ENCODE peak calls at places on chromosomes 12 and 14, in four cellular contexts. E is COR-L47; O is iPS DF 6.9; M is CD8-positive, alpha-beta memory T cell. P is an unnamed sample.

GRCh38 chr12:3086729-3087323 is 9.6 kb downstream of the TSPAN9 start:
- DNase-seq in M (no peak), O (no peak), E (no peak), P (no peak)

GRCh38 chr12:132352896-132353800 is 23.8 kb upstream of the GALNT9 start:
- DNase-seq in E (no peak), O (no peak), M (no peak), P (no peak)

GRCh38 chr14:97120204-97121120 is 323.3 kb downstream of the VRK1 start:
- DNase-seq in M (no peak), O (no peak), E (no peak), P (no peak)

GRCh38 chr14:50063876-50064420 is 52.4 kb downstream of the VCPKMT start:
- DNase-seq in M (no peak), O (no peak), E (no peak), P (no peak)

GRCh38 chr12:59583003-59583712 is 12.7 kb upstream of the SLC16A7 start:
- DNase-seq in E (no peak), M (no peak), O (no peak), P (no peak)

GRCh38 chr14:100711493-100711892 is 15.2 kb upstream of the DLK1 start:
- DNase-seq in M (no peak), E (no peak), O (no peak), P (no peak)

GRCh38 chr12:118102609-118103008 is 1.2 kb downstream of the VSIG10 start:
- DNase-seq in E (no peak), M (no peak), O (no peak), P (no peak)

GRCh38 chr12:54608786-54609185 is 20.3 kb upstream of the PPP1R1A start:
- DNase-seq in E (no peak), M (no peak), O (no peak), P (no peak)

GRCh38 chr14:20641591-20641990 is at the start of gene OR6S1:
- DNase-seq in O (no peak), M (no peak), E (no peak), P (no peak)

GRCh38 chr12:63223128-63223527 is 72.1 kb upstream of the AVPR1A start:
- DNase-seq in O (no peak), E (no peak), M (no peak), P (no peak)

GRCh38 chr12:120961604-120962486 is 16.5 kb upstream of the HNF1A start:
- DNase-seq in M (no peak), O (no peak), E (no peak), P (peak; percentile 74)

GRCh38 chr14:64826845-64827244 is 52.9 kb downstream of the SPTB start:
- DNase-seq in M (no peak), E (no peak), O (no peak), P (no peak)

GRCh38 chr14:47715330-47715729 is 39.9 kb upstream of the MDGA2 start:
- DNase-seq in M (no peak), O (no peak), E (no peak), P (no peak)

GRCh38 chr12:111756681-111757080 is 10.1 kb upstream of the ALDH2 start:
- DNase-seq in O (no peak), E (no peak), M (no peak), P (no peak)

GRCh38 chr12:6089041-6089823 is 35.2 kb downstream of the VWF start:
- DNase-seq in M (no peak), E (no peak), O (peak; percentile 33), P (peak; percentile 71)

GRCh38 chr14:60174352-60175254 is 9.4 kb upstream of the DHRS7 start:
- DNase-seq in M (no peak), O (no peak), E (no peak), P (no peak)

GRCh38 chr12:55830601-55831406 is 1.4 kb upstream of the DNAJC14 start:
- DNase-seq in O (no peak), E (peak; percentile 52), M (peak; percentile 6), P (peak; percentile 43)

GRCh38 chr12:19630536-19630935 is 191.2 kb downstream of the AEBP2 start:
- DNase-seq in E (no peak), M (no peak), O (no peak), P (no peak)